ENCODE peak calls at places on chromosomes 12 and 14, in ten cellular contexts. M is brain microvascular endothelial cell; X is NCI-H1436; A is left cardiac atrium; P is progenitor cell of endocrine pancreas; H is kidney; K is NCI-H460; W is NCI-H2081; T is stimulated activated naive CD8-positive, alpha-beta T cell treated with anti-CD3 and anti-CD28 coated beads, Interleukin-15, amount 100 ng/mL, for 72 hours; F is mesenchymal stem cell. L is an unnamed sample.
A peak's percentile ranks its signal among the peaks of the same experiment; 100 is the strongest.

GRCh38 chr12:124849382-124849781 is 14.3 kb downstream of the SCARB1 start:
- DNase-seq in K (no peak), T (no peak), A (peak; percentile 38), M (no peak), F (no peak), P (no peak), H (no peak), W (no peak), X (no peak), L (no peak)

GRCh38 chr14:72451081-72451972 is 442.6 kb downstream of the DPF3 start:
- DNase-seq in W (no peak), X (no peak), K (no peak), A (no peak), P (no peak), T (peak; percentile 87), H (no peak), F (peak; percentile 38), M (no peak), L (no peak)

GRCh38 chr12:51326762-51327439 is 2.9 kb upstream of the BIN2 start:
- DNase-seq in F (peak; percentile 68), P (no peak), M (peak; percentile 59), T (no peak), W (no peak), A (peak; percentile 34), X (no peak), H (no peak), K (peak; percentile 36), L (no peak)

GRCh38 chr12:120324841-120325417 is 2.6 kb downstream of the PLA2G1B start:
- DNase-seq in W (no peak), T (no peak), A (no peak), K (no peak), X (no peak), F (no peak), H (no peak), P (no peak), M (no peak), L (no peak)

GRCh38 chr12:53180931-53181645 is 363 bp upstream of the CSAD start:
- DNase-seq in H (peak; percentile 92), P (peak; percentile 77), T (peak; percentile 79), X (peak; percentile 75), M (peak; percentile 41), W (peak; percentile 89), A (peak; percentile 78), K (peak; percentile 69), F (peak; percentile 83), L (peak; percentile 90)

GRCh38 chr12:15584366-15585041 is 204.7 kb downstream of the EPS8 start:
- DNase-seq in A (no peak), H (no peak), M (no peak), X (peak; percentile 5), K (peak; percentile 22), W (peak; percentile 24), T (no peak), F (peak; percentile 70), P (no peak), L (peak; percentile 87)

GRCh38 chr12:75553398-75553797 is 42.0 kb upstream of the KRR1 start:
- DNase-seq in T (no peak), F (peak; percentile 33), M (no peak), K (no peak), H (no peak), P (no peak), W (no peak), X (no peak), A (no peak), L (peak; percentile 82)

GRCh38 chr12:131139363-131140068 is 185.8 kb downstream of the ADGRD1 start:
- DNase-seq in P (no peak), X (no peak), A (no peak), T (no peak), M (no peak), K (no peak), W (no peak), H (peak; percentile 76), F (no peak), L (no peak)

GRCh38 chr14:65745396-65746190 is 333.1 kb downstream of the FUT8 start:
- DNase-seq in W (no peak), F (no peak), A (no peak), H (no peak), M (no peak), T (no peak), K (no peak), X (no peak), P (no peak), L (no peak)

GRCh38 chr12:117890137-117890536 is 78.7 kb downstream of the KSR2 start:
- DNase-seq in P (no peak), H (no peak), W (no peak), A (no peak), X (no peak), T (no peak), K (no peak), M (no peak), F (no peak), L (no peak)

GRCh38 chr12:76690916-76691700 is 72.8 kb upstream of the ZDHHC17 start:
- DNase-seq in P (no peak), F (no peak), M (no peak), W (no peak), T (no peak), H (no peak), X (no peak), K (no peak), A (no peak), L (no peak)

GRCh38 chr12:114690267-114691135 is 6.5 kb upstream of the TBX3 start:
- DNase-seq in K (no peak), F (no peak), X (no peak), P (no peak), W (no peak), H (no peak), T (no peak), A (no peak), M (no peak), L (no peak)

GRCh38 chr12:109439181-109439580 is 37.9 kb downstream of the KCTD10 start:
- DNase-seq in W (no peak), K (no peak), H (no peak), M (no peak), X (no peak), A (no peak), F (no peak), T (no peak), P (no peak), L (no peak)

GRCh38 chr12:110199360-110200123 is 75.4 kb downstream of the IFT81 start:
- DNase-seq in F (peak; percentile 74), K (no peak), A (no peak), W (no peak), P (no peak), M (peak; percentile 93), X (no peak), T (peak; percentile 29), H (no peak), L (peak; percentile 81)

GRCh38 chr14:33362934-33363333 is 424.3 kb downstream of the NPAS3 start:
- DNase-seq in T (no peak), P (no peak), W (no peak), H (no peak), F (no peak), X (no peak), K (no peak), M (no peak), A (no peak), L (no peak)

GRCh38 chr12:37733856-37734255 is 582.7 kb upstream of the ALG10B start:
- DNase-seq in M (no peak), W (no peak), F (no peak), H (no peak), X (no peak), K (no peak), T (no peak), P (no peak), A (no peak), L (no peak)

GRCh38 chr14:69693823-69694729 is 72.9 kb upstream of the SRSF5 start:
- DNase-seq in W (peak; percentile 32), F (no peak), X (no peak), M (no peak), H (peak; percentile 71), A (no peak), P (no peak), K (no peak), T (no peak), L (no peak)

GRCh38 chr14:60648169-60648933 is 926 bp downstream of the SIX1 start:
- DNase-seq in W (no peak), F (no peak), A (no peak), K (no peak), T (no peak), M (no peak), H (peak; percentile 60), P (no peak), X (no peak), L (peak; percentile 27)

GRCh38 chr14:71426001-71426400 is 506.2 kb upstream of the RGS6 start:
- DNase-seq in T (no peak), K (no peak), H (no peak), X (no peak), W (no peak), M (no peak), P (no peak), A (no peak), F (no peak), L (no peak)

GRCh38 chr14:104316723-104317499 is 178.5 kb downstream of the KIF26A start:
- DNase-seq in F (no peak), M (no peak), H (no peak), W (no peak), X (no peak), A (no peak), K (no peak), T (peak; percentile 6), P (no peak), L (no peak)

GRCh38 chr14:59630281-59630963 is 53.8 kb upstream of the CCDC175 start:
- DNase-seq in F (peak; percentile 1), P (peak; percentile 24), A (no peak), K (peak; percentile 21), T (no peak), M (no peak), X (peak; percentile 60), W (peak; percentile 86), H (no peak), L (peak; percentile 19)

GRCh38 chr12:121800694-121801600 is 2.9 kb upstream of the SETD1B start:
- DNase-seq in F (peak; percentile 86), W (peak; percentile 60), M (peak; percentile 70), X (peak; percentile 39), P (no peak), K (peak; percentile 72), H (peak; percentile 95), T (peak; percentile 77), A (peak; percentile 86), L (peak; percentile 76)

GRCh38 chr12:15688202-15688736 is 100.9 kb downstream of the EPS8 start:
- DNase-seq in K (no peak), M (peak; percentile 68), X (no peak), W (no peak), H (no peak), A (peak; percentile 75), T (no peak), P (no peak), F (no peak), L (no peak)

L was measured in cardiac muscle cell.